ENCODE peak calls at places on chromosomes 2 and 18, in seven cellular contexts. S is IMR-90; I is left cardiac atrium; E is NCI-H187 treated with DMSO at 0.1 percent for 48 hours; M is activated CD8-positive, alpha-beta memory T cell treated with anti-CD3 and anti-CD28 coated beads, Interleukin-2, amount 50 U/mL, for 4 hours; P is ACHN; U is HuH-7.5. H is an unnamed sample.

GRCh38 chr18:30405038-30405437 is 637.5 kb downstream of the DSC3 start:
- DNase-seq in S (no peak), P (no peak), U (no peak), I (no peak), E (no peak), M (no peak), H (no peak)

GRCh38 chr2:239688098-239688497 is 287.3 kb upstream of the HDAC4 start:
- DNase-seq in E (no peak), M (no peak), S (no peak), U (no peak), I (no peak), P (peak), H (peak)

GRCh38 chr2:120443946-120444345 is 98.0 kb downstream of the INHBB start:
- DNase-seq in E (no peak), M (no peak), U (no peak), P (no peak), S (no peak), I (no peak), H (no peak)

GRCh38 chr18:76691800-76692199 is 130.6 kb upstream of the ZNF236 start:
- DNase-seq in S (peak), I (no peak), E (no peak), P (no peak), U (no peak), M (no peak), H (no peak)

GRCh38 chr18:1784113-1784512 is 787.2 kb downstream of the METTL4 start:
- DNase-seq in P (no peak), E (no peak), S (no peak), M (no peak), U (no peak), I (no peak), H (no peak)

GRCh38 chr2:85266424-85267041 is 61.3 kb downstream of the TGOLN2 start:
- DNase-seq in E (no peak), S (peak), P (peak), M (peak), I (peak), U (peak), H (peak)

GRCh38 chr2:134371041-134371440 is 117.2 kb downstream of the MGAT5 start:
- DNase-seq in M (no peak), S (no peak), I (no peak), E (no peak), P (no peak), U (no peak), H (no peak)

GRCh38 chr2:10412380-10412779 is 35.7 kb downstream of the ODC1 start:
- DNase-seq in M (no peak), I (no peak), P (peak), S (peak), E (no peak), U (no peak), H (peak)

GRCh38 chr18:24492445-24492844 is 32.0 kb downstream of the HRH4 start:
- DNase-seq in E (no peak), U (no peak), S (no peak), M (no peak), I (no peak), P (no peak), H (no peak)

GRCh38 chr2:40625849-40626248 is 174.0 kb upstream of the SLC8A1 start:
- DNase-seq in S (peak), P (peak), E (no peak), M (no peak), U (no peak), I (no peak), H (no peak)

GRCh38 chr2:164697688-164698290 is 76.5 kb upstream of the GRB14 start:
- DNase-seq in P (peak), E (no peak), I (no peak), S (no peak), M (no peak), U (no peak), H (no peak)

GRCh38 chr2:134765987-134766386 is 47.2 kb upstream of the TMEM163 start:
- DNase-seq in M (no peak), P (no peak), E (no peak), I (no peak), U (no peak), S (no peak), H (no peak)

GRCh38 chr18:13438507-13439056 is 220.0 kb downstream of the LDLRAD4 start:
- DNase-seq in I (no peak), M (no peak), E (no peak), P (no peak), S (no peak), U (no peak), H (peak)

GRCh38 chr2:239621611-239622010 is 220.8 kb upstream of the HDAC4 start:
- DNase-seq in P (no peak), S (no peak), E (no peak), M (no peak), I (no peak), U (no peak), H (peak)

GRCh38 chr18:63236417-63236816 is 83.2 kb downstream of the BCL2 start:
- DNase-seq in M (no peak), S (no peak), P (no peak), I (peak), E (no peak), U (no peak), H (no peak)

GRCh38 chr18:76463358-76463757 is 31.7 kb downstream of the ZNF516 start:
- DNase-seq in S (no peak), M (no peak), P (no peak), U (no peak), I (no peak), E (no peak), H (no peak)

GRCh38 chr18:28163201-28163778 is 13.6 kb downstream of the CDH2 start:
- DNase-seq in M (no peak), S (peak), U (no peak), I (no peak), E (no peak), P (no peak), H (no peak)

GRCh38 chr2:216081487-216082387 is at the start of the genes PECR and TMEM169:
- DNase-seq in I (peak), E (no peak), S (peak), U (peak), P (peak), M (peak), H (peak)

GRCh38 chr2:86035883-86036789 is 69.5 kb downstream of the POLR1A start:
- DNase-seq in M (peak), S (peak), E (no peak), U (no peak), I (peak), P (peak), H (peak)

GRCh38 chr2:216109962-216110614 is 940 bp downstream of the XRCC5 start:
- DNase-seq in U (no peak), S (peak), P (peak), E (no peak), M (no peak), I (no peak), H (no peak)

GRCh38 chr18:9364242-9364641 is 29.7 kb downstream of the TWSG1 start:
- DNase-seq in P (no peak), E (no peak), U (no peak), S (no peak), M (no peak), I (no peak), H (no peak)

GRCh38 chr2:223837290-223838061 is at the start of gene AP1S3:
- DNase-seq in P (peak), E (no peak), U (peak), I (peak), S (peak), M (peak), H (peak)